ENCODE peak calls at places on chromosomes 13 and 19, in eight cellular contexts. I is heart left ventricle, H is uterus, V is DND-41, J is body of pancreas, Y is IMR-90, F is neural progenitor cell, W is psoas muscle. L is an unnamed sample.

GRCh38 chr13:100254002-100254401 is 165.1 kb downstream of the PCCA start:
- DNase-seq in I (no peak), H (no peak), V (no peak), J (no peak), Y (no peak), F (no peak), W (no peak), L (no peak)

GRCh38 chr13:112510987-112511715 is 76.8 kb downstream of the TUBGCP3 start:
- DNase-seq in I (no peak), H (no peak), V (no peak), J (no peak), Y (no peak), F (no peak), W (no peak), L (no peak)

GRCh38 chr13:75494491-75494890 is 12.5 kb upstream of the TBC1D4 start:
- DNase-seq in I (no peak), H (no peak), V (no peak), J (no peak), Y (peak), F (no peak), W (no peak), L (no peak)

GRCh38 chr13:53060840-53061485 is 32.4 kb downstream of the OLFM4 start:
- DNase-seq in I (no peak), H (no peak), V (no peak), J (no peak), Y (no peak), F (no peak), W (no peak), L (no peak)

GRCh38 chr13:37526710-37527446 is 71.7 kb downstream of the POSTN start:
- DNase-seq in I (peak), H (no peak), V (no peak), J (no peak), Y (no peak), F (no peak), W (no peak), L (no peak)

GRCh38 chr19:51514866-51515481 is 13.4 kb upstream of the SIGLEC12 start:
- DNase-seq in I (no peak), H (no peak), V (peak), J (no peak), Y (peak), F (peak), W (no peak), L (no peak)

GRCh38 chr13:41548031-41548430 is 90.7 kb downstream of the RGCC start:
- DNase-seq in I (no peak), H (no peak), V (no peak), J (no peak), Y (no peak), F (no peak), W (no peak), L (no peak)

GRCh38 chr13:110683203-110683883 is 22.6 kb downstream of the CARS2 start:
- DNase-seq in I (no peak), H (no peak), V (no peak), J (peak), Y (peak), F (no peak), W (no peak), L (no peak)

GRCh38 chr13:23348270-23349126 is 85.0 kb downstream of the SACS start:
- DNase-seq in I (no peak), H (no peak), V (no peak), J (no peak), Y (no peak), F (no peak), W (no peak), L (no peak)

GRCh38 chr13:36665630-36666029 is 8.2 kb upstream of the SERTM1 start:
- DNase-seq in I (no peak), H (no peak), V (no peak), J (no peak), Y (no peak), F (no peak), W (no peak), L (no peak)

GRCh38 chr13:44373247-44373600 is 400 bp upstream of the SERP2 start:
- DNase-seq in I (no peak), H (no peak), V (no peak), J (no peak), Y (no peak), F (no peak), W (peak), L (no peak)

DNA sequence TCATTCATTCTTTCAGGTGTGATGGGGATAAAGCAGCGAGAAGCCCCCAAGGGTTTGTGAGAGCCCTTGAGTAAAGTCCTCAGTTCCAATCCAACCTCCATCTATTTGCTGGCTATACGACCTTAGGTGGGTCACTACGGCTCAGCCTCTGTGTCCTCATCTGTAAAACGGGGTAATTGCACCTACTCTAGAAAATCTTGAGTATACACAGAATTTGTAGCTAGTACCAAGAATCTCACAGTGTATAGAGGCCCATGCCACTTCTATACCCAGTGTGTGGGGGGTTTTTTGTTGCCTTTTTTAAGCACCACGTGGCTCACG is 406 bp upstream of the DNMT1 start:
- DNase-seq in I (no peak), H (no peak), V (no peak), J (no peak), Y (no peak), F (no peak), W (no peak), L (no peak)
- H3K4me3 ChIP-seq in I (peak), H (peak), V (peak), J (no peak), Y (peak), F (peak), W (peak), L (peak)

DNA sequence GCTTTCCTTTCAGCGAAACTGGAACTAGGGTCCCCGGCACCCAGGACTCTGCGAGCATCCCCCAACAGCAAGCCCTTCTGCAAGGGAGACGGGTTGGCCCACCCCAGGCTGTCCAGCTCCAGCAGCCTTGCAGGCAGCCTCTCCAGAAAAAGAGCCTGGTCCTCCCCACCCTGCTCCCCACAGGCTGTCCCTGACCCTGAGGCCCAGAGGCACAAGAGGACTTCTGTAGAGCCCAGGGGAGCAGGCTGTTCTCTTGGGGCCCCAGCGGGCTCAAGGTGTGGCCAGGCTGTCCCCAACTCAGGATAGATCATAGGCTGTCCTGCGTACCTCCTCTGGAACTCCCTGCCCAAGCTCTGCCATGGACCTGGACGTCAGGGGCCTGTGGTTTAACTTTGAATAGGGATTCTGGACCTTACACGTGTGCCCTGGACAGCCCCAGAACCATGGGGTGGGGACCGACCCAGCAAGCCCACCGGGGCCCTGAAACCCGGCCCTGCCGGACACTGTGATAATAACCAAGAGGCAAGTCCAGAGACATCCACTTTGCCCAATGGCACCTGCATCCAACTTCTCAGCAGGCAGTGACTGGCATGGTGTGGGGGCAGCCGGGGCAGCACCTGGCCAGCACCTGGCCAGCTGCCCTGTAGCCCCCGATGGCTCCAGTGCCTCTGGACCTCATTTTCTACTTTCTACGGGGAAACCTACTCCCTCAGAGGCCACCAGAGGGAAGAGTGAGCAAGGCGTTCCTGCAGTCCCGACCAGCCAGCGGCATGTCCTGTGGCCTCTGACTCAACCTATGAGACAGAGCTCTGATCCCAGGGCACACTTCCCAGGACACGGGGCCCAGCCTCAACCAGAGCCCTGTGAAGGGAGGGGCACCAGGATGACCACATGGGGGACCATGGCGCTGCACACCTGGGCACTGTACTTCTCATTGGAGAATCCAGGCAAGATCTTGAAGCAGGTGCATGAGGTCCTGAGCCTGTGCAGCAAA is 50.9 kb upstream of the TPM4 start:
- DNase-seq in I (no peak), H (no peak), V (no peak), J (peak), Y (peak), F (peak), W (no peak), L (peak)
- TF ChIP-seq CTCF in I (peak), H (peak), V (peak), J (no peak), Y (peak), F (peak), W (no peak), L (no peak)

DNA sequence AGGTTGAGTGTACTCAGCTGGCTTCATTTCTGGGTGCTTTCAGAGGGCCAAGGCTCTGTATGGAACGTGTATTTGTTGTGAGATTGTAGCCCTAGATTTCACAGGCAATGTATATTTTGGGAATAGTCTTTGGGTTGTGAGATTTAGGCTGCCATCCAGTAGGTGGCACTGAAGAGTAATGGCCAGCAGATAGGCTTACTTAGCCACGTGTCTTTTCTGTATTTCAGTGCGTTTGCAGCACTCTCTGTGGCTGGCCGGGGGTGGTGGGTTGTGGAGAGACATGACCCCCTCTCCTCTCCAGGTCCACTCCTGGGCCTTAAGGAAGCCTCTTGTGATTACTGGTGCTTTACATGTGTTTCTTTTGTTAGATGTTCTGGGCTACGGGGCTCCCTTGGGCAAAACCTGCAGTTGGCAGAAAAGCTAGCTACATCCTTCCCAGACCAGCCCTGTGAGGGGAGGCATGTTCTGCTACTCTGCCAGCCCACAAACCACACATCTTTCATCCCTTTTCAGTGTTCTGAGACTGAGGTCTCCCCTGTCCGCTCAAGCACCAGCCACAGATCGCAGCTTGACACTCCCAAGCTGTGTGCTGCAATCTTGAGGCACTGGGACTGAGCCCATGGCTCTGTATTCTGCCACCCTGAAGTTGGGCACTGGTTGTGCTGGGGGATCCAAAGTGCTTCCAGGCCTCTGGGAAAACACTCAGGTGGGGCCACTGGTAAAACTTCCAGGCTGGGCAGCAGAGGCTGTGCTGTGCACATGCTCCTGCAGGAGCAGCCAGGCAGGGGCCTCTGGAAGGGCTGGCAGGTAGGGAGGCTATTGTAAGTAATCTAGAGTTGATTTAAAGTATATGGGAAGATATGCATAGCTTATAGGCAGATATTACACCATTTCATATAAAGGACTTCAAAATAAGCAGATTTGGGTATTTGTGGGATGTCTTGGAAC is 1096.8 kb upstream of the PCDH20 start:
- DNase-seq in I (no peak), H (no peak), V (peak), J (peak), Y (peak), F (peak), W (no peak), L (peak)
- H3K27ac ChIP-seq in I (no peak), H (no peak), V (peak), J (no peak), Y (no peak), F (no peak), W (no peak), L (no peak)

GRCh38 chr19:5294403-5295160 is 46.0 kb downstream of the PTPRS start:
- DNase-seq in I (no peak), H (no peak), V (no peak), J (no peak), Y (no peak), F (peak), W (no peak), L (no peak)

GRCh38 chr19:5292453-5292842 is 48.2 kb downstream of the PTPRS start:
- DNase-seq in I (no peak), H (no peak), V (no peak), J (peak), Y (peak), F (no peak), W (no peak), L (no peak)

GRCh38 chr19:5292843-5293606 is 47.6 kb downstream of the PTPRS start:
- DNase-seq in I (peak), H (peak), V (no peak), J (peak), Y (peak), F (peak), W (peak), L (peak)

GRCh38 chr19:5291588-5292193 is 48.9 kb downstream of the PTPRS start:
- DNase-seq in I (no peak), H (no peak), V (no peak), J (no peak), Y (no peak), F (no peak), W (no peak), L (no peak)

DNA sequence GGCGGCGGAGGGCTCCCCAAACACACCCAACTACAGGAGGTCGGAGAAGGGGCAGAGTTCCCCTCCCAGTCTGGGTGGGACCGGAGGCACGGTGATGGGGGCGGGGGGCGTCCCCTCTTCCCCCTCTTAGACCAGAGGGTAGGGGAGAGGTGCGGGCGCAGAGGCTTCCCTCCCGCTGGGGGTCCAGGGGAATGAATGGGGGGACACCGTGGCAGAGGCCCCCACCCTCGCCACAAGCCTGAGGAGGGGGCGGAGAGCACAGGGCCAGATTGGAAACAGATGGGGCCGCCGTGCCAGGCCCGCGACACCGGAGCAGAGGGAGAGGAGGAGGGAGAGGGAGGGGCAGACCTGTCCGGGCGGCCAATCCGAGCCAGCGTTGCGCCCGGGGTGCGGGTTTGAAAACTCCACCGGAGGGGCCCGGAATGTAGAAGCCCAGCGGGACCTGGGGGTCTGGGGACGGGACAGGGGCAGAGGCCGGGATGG is 47.0 kb downstream of the PTPRS start:
- DNase-seq in I (no peak), H (peak), V (no peak), J (peak), Y (peak), F (peak), W (peak), L (no peak)
- H3K4me3 ChIP-seq in I (peak), H (peak), V (no peak), J (no peak), Y (peak), F (peak), W (peak), L (peak)

GRCh38 chr19:36488118-36488815 is 1.1 kb downstream of the ZNF566 start:
- DNase-seq in I (no peak), H (no peak), V (no peak), J (no peak), Y (peak), F (no peak), W (no peak), L (no peak)

GRCh38 chr19:36483653-36484052 is 5.7 kb downstream of the ZNF566 start:
- DNase-seq in I (no peak), H (no peak), V (no peak), J (no peak), Y (no peak), F (no peak), W (no peak), L (no peak)

GRCh38 chr19:36489920-36490415 is 607 bp upstream of the ZNF566 start:
- DNase-seq in I (peak), H (peak), V (peak), J (peak), Y (peak), F (peak), W (no peak), L (peak)

GRCh38 chr19:36488816-36489138 is 584 bp downstream of the ZNF566 start:
- DNase-seq in I (peak), H (no peak), V (peak), J (peak), Y (no peak), F (peak), W (peak), L (no peak)

GRCh38 chr19:36489139-36489919 is at the start of gene ZNF566:
- DNase-seq in I (peak), H (peak), V (peak), J (peak), Y (peak), F (peak), W (peak), L (peak)
- TF ChIP-seq CTCF in I (no peak), H (no peak), V (no peak), J (no peak), Y (no peak), F (peak), W (no peak), L (no peak)

GRCh38 chr19:21569497-21569870 is 64.1 kb downstream of the ZNF429 start:
- DNase-seq in I (no peak), H (no peak), V (peak), J (peak), Y (no peak), F (no peak), W (no peak), L (peak)
- H3K27ac ChIP-seq in I (peak), H (peak), V (peak), J (no peak), Y (no peak), F (no peak), W (peak), L (no peak)

GRCh38 chr13:98542568-98543379 is 34.1 kb downstream of the STK24 start:
- DNase-seq in I (no peak), H (no peak), V (no peak), J (no peak), Y (no peak), F (no peak), W (no peak), L (peak)

GRCh38 chr13:98541211-98541610 is 35.7 kb downstream of the STK24 start:
- DNase-seq in I (no peak), H (no peak), V (no peak), J (no peak), Y (no peak), F (no peak), W (no peak), L (peak)

GRCh38 chr13:98543380-98544104 is 33.4 kb downstream of the STK24 start:
- DNase-seq in I (no peak), H (no peak), V (no peak), J (no peak), Y (no peak), F (no peak), W (no peak), L (no peak)

GRCh38 chr13:98540476-98540875 is 36.4 kb downstream of the STK24 start:
- DNase-seq in I (no peak), H (no peak), V (no peak), J (no peak), Y (no peak), F (no peak), W (no peak), L (no peak)

GRCh38 chr13:98541701-98542203 is 35.2 kb downstream of the STK24 start:
- DNase-seq in I (no peak), H (no peak), V (no peak), J (no peak), Y (no peak), F (no peak), W (no peak), L (peak)
- H3K4me3 ChIP-seq in I (no peak), H (no peak), V (no peak), J (no peak), Y (no peak), F (no peak), W (no peak), L (peak)